ENCODE peak calls at places on chromosome 16, in six cellular contexts. One of them, this sample, is unnamed.

GRCh38 chr16:54522596-54522995 is 236.0 kb upstream of the IRX3 start:
- DNase-seq in AG04450: no peak
- DNase-seq in astrocyte of the cerebellum: no peak
- DNase-seq in left ventricle myocardium inferior: peak; percentile 41
- DNase-seq in endodermal cell: no peak
- DNase-seq in lung: no peak
- DNase-seq in this sample: no peak

GRCh38 chr16:58337090-58337444 is 42.2 kb upstream of the PRSS54 start:
- DNase-seq in lung: no peak
- DNase-seq in endodermal cell: no peak
- DNase-seq in AG04450: no peak
- DNase-seq in astrocyte of the cerebellum: no peak
- DNase-seq in left ventricle myocardium inferior: no peak
- DNase-seq in this sample: no peak

GRCh38 chr16:16828913-16829398 is 450.0 kb downstream of the NPIPA7 start:
- DNase-seq in left ventricle myocardium inferior: no peak
- DNase-seq in lung: no peak
- DNase-seq in endodermal cell: peak; percentile 63
- DNase-seq in astrocyte of the cerebellum: no peak
- DNase-seq in AG04450: no peak
- DNase-seq in this sample: no peak

GRCh38 chr16:2715519-2715918 is 4.5 kb downstream of the PRSS27 start:
- DNase-seq in astrocyte of the cerebellum: no peak
- DNase-seq in endodermal cell: peak; percentile 90
- DNase-seq in left ventricle myocardium inferior: peak; percentile 68
- DNase-seq in AG04450: no peak
- DNase-seq in lung: peak; percentile 45
- DNase-seq in this sample: peak; percentile 74

GRCh38 chr16:88782454-88783390 is 2.3 kb downstream of the PIEZO1 start:
- DNase-seq in left ventricle myocardium inferior: no peak
- DNase-seq in astrocyte of the cerebellum: no peak
- DNase-seq in lung: no peak
- DNase-seq in AG04450: no peak
- DNase-seq in endodermal cell: no peak
- DNase-seq in this sample: peak; percentile 33

GRCh38 chr16:3364774-3365427 is 9.2 kb downstream of the OR2C1 start:
- DNase-seq in endodermal cell: peak; percentile 45
- DNase-seq in astrocyte of the cerebellum: peak; percentile 76
- DNase-seq in lung: peak; percentile 88
- DNase-seq in left ventricle myocardium inferior: peak; percentile 86
- DNase-seq in AG04450: peak; percentile 83
- DNase-seq in this sample: peak; percentile 85

GRCh38 chr16:1959269-1960039 is at the start of gene NDUFB10:
- DNase-seq in astrocyte of the cerebellum: peak; percentile 44
- DNase-seq in AG04450: peak; percentile 67
- DNase-seq in lung: peak; percentile 93
- DNase-seq in left ventricle myocardium inferior: peak; percentile 94
- DNase-seq in endodermal cell: peak; percentile 95
- DNase-seq in this sample: peak; percentile 85

GRCh38 chr16:30041841-30042240 is 10.8 kb upstream of the TLCD3B start:
- DNase-seq in left ventricle myocardium inferior: no peak
- DNase-seq in endodermal cell: no peak
- DNase-seq in lung: no peak
- DNase-seq in AG04450: no peak
- DNase-seq in astrocyte of the cerebellum: no peak
- DNase-seq in this sample: peak; percentile 39

GRCh38 chr16:85281181-85281580 is 168.9 kb upstream of the CIBAR2 start:
- DNase-seq in lung: no peak
- DNase-seq in AG04450: no peak
- DNase-seq in endodermal cell: no peak
- DNase-seq in astrocyte of the cerebellum: no peak
- DNase-seq in left ventricle myocardium inferior: no peak
- DNase-seq in this sample: no peak

GRCh38 chr16:57639172-57639571 is 10.7 kb downstream of the ADGRG1 start:
- DNase-seq in lung: no peak
- DNase-seq in astrocyte of the cerebellum: no peak
- DNase-seq in AG04450: no peak
- DNase-seq in endodermal cell: peak; percentile 85
- DNase-seq in left ventricle myocardium inferior: peak; percentile 41
- DNase-seq in this sample: no peak

GRCh38 chr16:65783709-65784474 is 582.6 kb upstream of the CDH5 start:
- DNase-seq in astrocyte of the cerebellum: no peak
- DNase-seq in AG04450: no peak
- DNase-seq in lung: no peak
- DNase-seq in left ventricle myocardium inferior: no peak
- DNase-seq in endodermal cell: no peak
- DNase-seq in this sample: no peak

GRCh38 chr16:68086336-68086821 is 1.2 kb downstream of the NFATC3 start:
- DNase-seq in left ventricle myocardium inferior: no peak
- DNase-seq in lung: no peak
- DNase-seq in AG04450: no peak
- DNase-seq in astrocyte of the cerebellum: no peak
- DNase-seq in endodermal cell: no peak
- DNase-seq in this sample: no peak

GRCh38 chr16:1642148-1642547 is 30.0 kb downstream of the CRAMP1 start:
- DNase-seq in endodermal cell: no peak
- DNase-seq in astrocyte of the cerebellum: no peak
- DNase-seq in AG04450: no peak
- DNase-seq in lung: no peak
- DNase-seq in left ventricle myocardium inferior: peak; percentile 65
- DNase-seq in this sample: no peak

GRCh38 chr16:11597268-11597690 is 10.6 kb upstream of the LITAF start:
- DNase-seq in lung: no peak
- DNase-seq in left ventricle myocardium inferior: no peak
- DNase-seq in endodermal cell: no peak
- DNase-seq in astrocyte of the cerebellum: no peak
- DNase-seq in AG04450: no peak
- DNase-seq in this sample: no peak

GRCh38 chr16:11308493-11309283 is 27.6 kb upstream of the PRM1 start:
- DNase-seq in AG04450: no peak
- DNase-seq in left ventricle myocardium inferior: no peak
- DNase-seq in lung: no peak
- DNase-seq in astrocyte of the cerebellum: no peak
- DNase-seq in endodermal cell: no peak
- DNase-seq in this sample: no peak

GRCh38 chr16:2429771-2430663 is 770 bp downstream of the CCNF start:
- DNase-seq in left ventricle myocardium inferior: no peak
- DNase-seq in endodermal cell: peak; percentile 56
- DNase-seq in AG04450: no peak
- DNase-seq in lung: no peak
- DNase-seq in astrocyte of the cerebellum: no peak
- DNase-seq in this sample: no peak

GRCh38 chr16:397135-397661 is at the start of gene NME4:
- DNase-seq in lung: no peak
- DNase-seq in endodermal cell: peak; percentile 85
- DNase-seq in AG04450: no peak
- DNase-seq in left ventricle myocardium inferior: no peak
- DNase-seq in astrocyte of the cerebellum: no peak
- DNase-seq in this sample: peak; percentile 17

GRCh38 chr16:69595127-69596036 is 29.6 kb downstream of the NFAT5 start:
- DNase-seq in AG04450: no peak
- DNase-seq in left ventricle myocardium inferior: no peak
- DNase-seq in astrocyte of the cerebellum: no peak
- DNase-seq in lung: no peak
- DNase-seq in endodermal cell: no peak
- DNase-seq in this sample: no peak

GRCh38 chr16:50781043-50781442 is 39.2 kb downstream of the CYLD start:
- DNase-seq in endodermal cell: peak; percentile 68
- DNase-seq in left ventricle myocardium inferior: no peak
- DNase-seq in AG04450: no peak
- DNase-seq in astrocyte of the cerebellum: no peak
- DNase-seq in lung: no peak
- DNase-seq in this sample: peak; percentile 54

GRCh38 chr16:80990978-80991377 is 15.7 kb downstream of the CMC2 start:
- DNase-seq in lung: no peak
- DNase-seq in endodermal cell: no peak
- DNase-seq in astrocyte of the cerebellum: no peak
- DNase-seq in left ventricle myocardium inferior: no peak
- DNase-seq in AG04450: no peak
- DNase-seq in this sample: no peak

GRCh38 chr16:58588406-58588805 is 41.2 kb downstream of the CNOT1 start:
- DNase-seq in left ventricle myocardium inferior: no peak
- DNase-seq in lung: no peak
- DNase-seq in endodermal cell: no peak
- DNase-seq in astrocyte of the cerebellum: no peak
- DNase-seq in AG04450: no peak
- DNase-seq in this sample: no peak

GRCh38 chr16:29982560-29983419 is 9.1 kb downstream of the TAOK2 start:
- DNase-seq in lung: no peak
- DNase-seq in left ventricle myocardium inferior: no peak
- DNase-seq in endodermal cell: no peak
- DNase-seq in astrocyte of the cerebellum: no peak
- DNase-seq in AG04450: no peak
- DNase-seq in this sample: no peak

GRCh38 chr16:85460983-85461813 is 151.9 kb upstream of the GSE1 start:
- DNase-seq in astrocyte of the cerebellum: peak; percentile 22
- DNase-seq in left ventricle myocardium inferior: no peak
- DNase-seq in endodermal cell: peak; percentile 68
- DNase-seq in AG04450: peak; percentile 10
- DNase-seq in lung: peak; percentile 47
- DNase-seq in this sample: no peak

GRCh38 chr16:1812732-1813163 is 13.9 kb downstream of the HAGH start:
- DNase-seq in AG04450: peak; percentile 74
- DNase-seq in lung: peak; percentile 78
- DNase-seq in endodermal cell: peak; percentile 85
- DNase-seq in left ventricle myocardium inferior: peak; percentile 75
- DNase-seq in astrocyte of the cerebellum: peak; percentile 16
- DNase-seq in this sample: no peak

GRCh38 chr16:89187337-89188063 is 12.8 kb downstream of the SLC22A31 start:
- DNase-seq in lung: no peak
- DNase-seq in astrocyte of the cerebellum: no peak
- DNase-seq in endodermal cell: peak; percentile 63
- DNase-seq in left ventricle myocardium inferior: no peak
- DNase-seq in AG04450: no peak
- DNase-seq in this sample: peak; percentile 51

GRCh38 chr16:50210266-50211038 is 55.9 kb upstream of the ADCY7 start:
- DNase-seq in astrocyte of the cerebellum: peak; percentile 80
- DNase-seq in left ventricle myocardium inferior: peak; percentile 80
- DNase-seq in AG04450: peak; percentile 59
- DNase-seq in endodermal cell: peak; percentile 89
- DNase-seq in lung: peak; percentile 76
- DNase-seq in this sample: peak; percentile 84

GRCh38 chr16:380837-381787 is 666 bp downstream of the PGAP6 start:
- DNase-seq in astrocyte of the cerebellum: no peak
- DNase-seq in left ventricle myocardium inferior: no peak
- DNase-seq in AG04450: no peak
- DNase-seq in lung: no peak
- DNase-seq in endodermal cell: no peak
- DNase-seq in this sample: peak; percentile 31

GRCh38 chr16:23700509-23700908 is 12.5 kb downstream of the ERN2 start:
- DNase-seq in lung: no peak
- DNase-seq in AG04450: no peak
- DNase-seq in left ventricle myocardium inferior: no peak
- DNase-seq in astrocyte of the cerebellum: no peak
- DNase-seq in endodermal cell: peak; percentile 82
- DNase-seq in this sample: no peak

GRCh38 chr16:888901-889570 is 81.7 kb downstream of the LMF1 start:
- DNase-seq in AG04450: no peak
- DNase-seq in left ventricle myocardium inferior: no peak
- DNase-seq in endodermal cell: no peak
- DNase-seq in lung: no peak
- DNase-seq in astrocyte of the cerebellum: no peak
- DNase-seq in this sample: no peak

GRCh38 chr16:81158964-81159363 is 62.8 kb upstream of the GCSH start:
- DNase-seq in AG04450: no peak
- DNase-seq in left ventricle myocardium inferior: no peak
- DNase-seq in astrocyte of the cerebellum: no peak
- DNase-seq in endodermal cell: no peak
- DNase-seq in lung: no peak
- DNase-seq in this sample: no peak

GRCh38 chr16:81554993-81555392 is 110.4 kb downstream of the CMIP start:
- DNase-seq in lung: no peak
- DNase-seq in astrocyte of the cerebellum: no peak
- DNase-seq in left ventricle myocardium inferior: no peak
- DNase-seq in endodermal cell: no peak
- DNase-seq in AG04450: no peak
- DNase-seq in this sample: no peak

GRCh38 chr16:27317320-27317719 is 3.5 kb downstream of the IL4R start:
- DNase-seq in AG04450: no peak
- DNase-seq in astrocyte of the cerebellum: no peak
- DNase-seq in lung: no peak
- DNase-seq in endodermal cell: peak; percentile 41
- DNase-seq in left ventricle myocardium inferior: no peak
- DNase-seq in this sample: no peak
- H3K4me3 ChIP-seq in AG04450: no peak overlapping the region
- H3K4me3 ChIP-seq in astrocyte of the cerebellum: no peak overlapping the region
- H3K4me3 ChIP-seq in lung: no peak overlapping the region
- H3K4me3 ChIP-seq in endodermal cell: no peak overlapping the region
- H3K4me3 ChIP-seq in left ventricle myocardium inferior: no peak overlapping the region
- H3K4me3 ChIP-seq in this sample: peak overlapping the region; percentile 91

GRCh38 chr16:64478258-64478906 is 643.5 kb downstream of the CDH11 start:
- DNase-seq in lung: peak; percentile 53
- DNase-seq in left ventricle myocardium inferior: no peak
- DNase-seq in endodermal cell: no peak
- DNase-seq in AG04450: no peak
- DNase-seq in astrocyte of the cerebellum: peak; percentile 86
- DNase-seq in this sample: no peak
- H3K4me3 ChIP-seq in lung: no peak overlapping the region
- H3K4me3 ChIP-seq in left ventricle myocardium inferior: no peak overlapping the region
- H3K4me3 ChIP-seq in endodermal cell: no peak overlapping the region
- H3K4me3 ChIP-seq in AG04450: no peak overlapping the region
- H3K4me3 ChIP-seq in astrocyte of the cerebellum: no peak overlapping the region
- H3K4me3 ChIP-seq in this sample: no peak overlapping the region

GRCh38 chr16:83733301-83733700 is 74.5 kb upstream of the HSBP1 start:
- DNase-seq in left ventricle myocardium inferior: peak; percentile 20
- DNase-seq in lung: no peak
- DNase-seq in endodermal cell: no peak
- DNase-seq in AG04450: peak; percentile 1
- DNase-seq in astrocyte of the cerebellum: no peak
- DNase-seq in this sample: no peak
- H3K4me3 ChIP-seq in left ventricle myocardium inferior: no peak overlapping the region
- H3K4me3 ChIP-seq in lung: no peak overlapping the region
- H3K4me3 ChIP-seq in endodermal cell: no peak overlapping the region
- H3K4me3 ChIP-seq in AG04450: no peak overlapping the region
- H3K4me3 ChIP-seq in astrocyte of the cerebellum: no peak overlapping the region
- H3K4me3 ChIP-seq in this sample: no peak overlapping the region

GRCh38 chr16:79597775-79598174 is 2.8 kb downstream of the MAF start:
- DNase-seq in endodermal cell: no peak
- DNase-seq in left ventricle myocardium inferior: no peak
- DNase-seq in astrocyte of the cerebellum: no peak
- DNase-seq in AG04450: no peak
- DNase-seq in lung: no peak
- DNase-seq in this sample: no peak

GRCh38 chr16:79593754-79594153 is 6.8 kb downstream of the MAF start:
- DNase-seq in AG04450: no peak
- DNase-seq in lung: no peak
- DNase-seq in astrocyte of the cerebellum: no peak
- DNase-seq in left ventricle myocardium inferior: no peak
- DNase-seq in endodermal cell: no peak
- DNase-seq in this sample: no peak

GRCh38 chr16:79595261-79595660 is 5.3 kb downstream of the MAF start:
- DNase-seq in left ventricle myocardium inferior: no peak
- DNase-seq in lung: no peak
- DNase-seq in astrocyte of the cerebellum: no peak
- DNase-seq in AG04450: no peak
- DNase-seq in endodermal cell: no peak
- DNase-seq in this sample: no peak

GRCh38 chr16:79597277-79597676 is 3.3 kb downstream of the MAF start:
- DNase-seq in AG04450: no peak
- DNase-seq in astrocyte of the cerebellum: no peak
- DNase-seq in endodermal cell: no peak
- DNase-seq in left ventricle myocardium inferior: no peak
- DNase-seq in lung: no peak
- DNase-seq in this sample: no peak

GRCh38 chr16:79595916-79596450 is 4.6 kb downstream of the MAF start:
- DNase-seq in lung: no peak
- DNase-seq in left ventricle myocardium inferior: no peak
- DNase-seq in astrocyte of the cerebellum: no peak
- DNase-seq in AG04450: no peak
- DNase-seq in endodermal cell: no peak
- DNase-seq in this sample: no peak
- H3K4me3 ChIP-seq in lung: peak overlapping the region; percentile 32
- H3K4me3 ChIP-seq in left ventricle myocardium inferior: peak overlapping the region; percentile 79
- H3K4me3 ChIP-seq in astrocyte of the cerebellum: no peak overlapping the region
- H3K4me3 ChIP-seq in AG04450: no peak overlapping the region
- H3K4me3 ChIP-seq in endodermal cell: no peak overlapping the region
- H3K4me3 ChIP-seq in this sample: peak overlapping the region; percentile 92

This sample was measured in CD4-positive, CD25-positive, alpha-beta regulatory T cell.